ENCODE peak calls at places on chromosomes 16 and 17, in ten cellular contexts. I is pancreas, H is AG10803, W is body of pancreas, A is foreskin fibroblast, D is left ventricle myocardium inferior, E is heart right ventricle, F is colonic mucosa, G is endothelial cell of umbilical vein, Q is epithelial cell of esophagus. S is an unnamed sample.

GRCh38 chr17:68238488-68238887 is 9.4 kb upstream of the AMZ2 start:
- DNase-seq in I (no peak), H (no peak), W (no peak), A (no peak), D (no peak), E (no peak), F (no peak), G (no peak), Q (no peak), S (no peak)

GRCh38 chr16:8936421-8936820 is 27.3 kb downstream of the USP7 start:
- DNase-seq in I (peak; percentile 54), H (no peak), W (peak; percentile 62), A (peak; percentile 28), D (no peak), E (no peak), F (no peak), G (peak; percentile 29), Q (peak; percentile 87), S (peak; percentile 54)

GRCh38 chr17:55622547-55622946 is 100.1 kb downstream of the TMEM100 start:
- DNase-seq in I (no peak), H (no peak), W (no peak), A (no peak), D (no peak), E (no peak), F (no peak), G (no peak), Q (no peak), S (peak; percentile 26)

GRCh38 chr16:84559311-84559932 is 55.0 kb upstream of the MEAK7 start:
- DNase-seq in I (no peak), H (no peak), W (no peak), A (no peak), D (no peak), E (no peak), F (peak; percentile 84), G (no peak), Q (no peak), S (no peak)

GRCh38 chr16:70478912-70479341 is 24.5 kb downstream of the FCSK start:
- DNase-seq in I (no peak), H (peak; percentile 68), W (no peak), A (no peak), D (peak; percentile 36), E (no peak), F (no peak), G (peak; percentile 21), Q (peak; percentile 27), S (no peak)

GRCh38 chr17:69551212-69552010 is 136.9 kb downstream of the MAP2K6 start:
- DNase-seq in I (no peak), H (peak; percentile 24), W (no peak), A (no peak), D (no peak), E (no peak), F (no peak), G (no peak), Q (peak; percentile 81), S (peak; percentile 34)

GRCh38 chr17:50621562-50621961 is 13.1 kb upstream of the ABCC3 start:
- DNase-seq in I (no peak), H (no peak), W (no peak), A (no peak), D (no peak), E (no peak), F (no peak), G (no peak), Q (no peak), S (peak; percentile 42)

GRCh38 chr16:11198817-11199216 is 57.2 kb downstream of the SOCS1 start:
- DNase-seq in I (no peak), H (no peak), W (no peak), A (no peak), D (no peak), E (no peak), F (peak; percentile 89), G (no peak), Q (peak; percentile 75), S (no peak)

GRCh38 chr16:23434380-23434779 is 18.6 kb downstream of the COG7 start:
- DNase-seq in I (no peak), H (peak; percentile 69), W (peak; percentile 22), A (peak; percentile 40), D (no peak), E (no peak), F (peak; percentile 55), G (peak; percentile 72), Q (peak; percentile 84), S (peak; percentile 80)
- TF ChIP-seq CTCF in I (peak; percentile 79), H (peak; percentile 92), W (peak; percentile 94), A (peak; percentile 77), D (peak; percentile 90), E (peak; percentile 85), F (peak; percentile 85), G (peak; percentile 70), Q (peak; percentile 81), S (peak; percentile 88)

DNA sequence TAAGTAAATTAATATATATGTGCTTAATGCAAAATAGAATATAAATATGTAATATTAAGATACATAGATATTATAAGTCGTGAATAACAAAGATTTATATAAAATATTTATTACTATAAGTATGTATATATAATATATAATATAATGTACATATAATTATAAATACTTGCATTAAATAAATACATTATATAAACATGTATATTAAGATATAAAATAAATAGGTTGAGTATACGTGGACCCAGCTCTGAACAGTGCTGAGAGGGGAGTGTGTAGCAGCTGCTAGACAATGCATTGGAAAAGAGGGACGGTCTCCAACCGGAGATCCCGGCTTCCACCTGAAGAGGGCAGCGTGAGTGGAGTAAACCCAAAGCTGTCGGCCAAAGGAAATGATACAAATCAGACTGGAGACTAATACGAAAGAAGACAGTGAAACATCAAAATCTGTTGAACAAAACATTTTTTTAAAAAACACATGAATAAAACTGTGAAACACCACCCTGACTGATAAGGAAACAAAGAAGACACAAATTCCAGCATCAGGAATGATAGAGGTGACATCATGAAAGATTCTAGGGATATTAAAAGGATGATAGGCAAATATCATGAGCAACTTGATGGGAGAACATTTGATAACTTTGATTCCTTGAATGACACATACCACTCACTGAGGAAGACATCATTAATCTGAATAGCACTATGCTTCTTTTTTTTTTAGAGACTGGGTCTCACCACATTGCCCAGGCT is 125.4 kb upstream of the CHMP6 start:
- DNase-seq in I (peak; percentile 58), H (peak; percentile 49), W (peak; percentile 70), A (peak; percentile 34), D (peak; percentile 59), E (peak; percentile 63), F (peak; percentile 72), G (peak; percentile 84), Q (peak; percentile 69), S (peak; percentile 65)
- H3K4me3 ChIP-seq in I (no peak overlapping the region), H (no peak overlapping the region), W (no peak overlapping the region), A (no peak overlapping the region), D (no peak overlapping the region), E (no peak overlapping the region), F (no peak overlapping the region), G (no peak overlapping the region), Q (no peak overlapping the region), S (no peak overlapping the region)

GRCh38 chr17:29933379-29933778 is 3.4 kb upstream of the SSH2 start:
- DNase-seq in I (no peak), H (peak; percentile 34), W (no peak), A (peak; percentile 12), D (no peak), E (no peak), F (no peak), G (peak; percentile 24), Q (peak; percentile 44), S (peak; percentile 43)
- TF ChIP-seq CTCF in I (no peak), H (peak; percentile 53), W (no peak), A (peak; percentile 59), D (no peak), E (peak; percentile 28), F (no peak), G (no peak), Q (peak; percentile 41), S (peak; percentile 38)

GRCh38 chr16:72939247-72939646 is 108.7 kb downstream of the ZFHX3 start:
- DNase-seq in I (no peak), H (peak; percentile 76), W (no peak), A (peak; percentile 62), D (peak; percentile 41), E (no peak), F (peak; percentile 58), G (no peak), Q (peak; percentile 36), S (peak; percentile 72)
- H3K4me3 ChIP-seq in I (no peak overlapping the region), H (peak overlapping the region; percentile 47), W (no peak overlapping the region), A (peak overlapping the region; percentile 43), D (peak overlapping the region; percentile 37), E (no peak overlapping the region), F (no peak overlapping the region), G (no peak overlapping the region), Q (no peak overlapping the region), S (peak overlapping the region; percentile 4)

DNA sequence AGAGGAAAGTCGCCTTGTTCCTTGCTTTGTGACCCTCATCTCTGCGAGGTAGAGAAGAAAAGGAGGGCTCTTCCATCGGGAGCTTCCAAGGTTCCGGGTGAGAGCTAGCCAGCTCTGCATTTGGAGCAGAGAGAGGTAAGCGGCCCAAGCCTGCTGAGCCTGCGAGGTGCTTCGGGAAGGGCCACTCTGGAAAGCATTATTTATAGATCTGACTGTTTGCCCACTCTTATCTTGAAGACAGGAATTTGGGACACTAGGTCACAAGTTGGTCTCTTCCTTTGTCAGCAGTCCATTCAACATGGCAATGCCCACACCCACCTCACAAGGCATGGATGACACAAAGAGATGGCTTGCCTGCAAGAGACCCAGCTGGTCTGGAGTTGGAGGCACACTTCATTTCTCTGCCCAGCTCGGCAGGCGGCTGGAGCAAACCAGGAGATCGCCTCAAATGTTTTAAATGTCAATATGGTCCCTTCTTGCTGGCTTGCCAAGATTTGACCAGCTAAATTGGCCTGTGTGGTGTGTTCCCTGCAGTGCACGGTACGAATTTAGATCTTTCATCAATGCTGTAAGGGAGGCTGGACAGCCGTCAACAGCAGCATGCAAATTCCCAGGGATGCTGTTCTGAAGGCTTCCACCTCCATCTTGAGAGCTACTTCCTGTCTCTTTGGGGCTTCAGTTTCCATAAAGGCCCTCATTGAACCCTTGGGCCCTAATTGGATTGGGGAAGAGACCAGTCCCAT is 19.5 kb downstream of the CBX4 start:
- DNase-seq in I (no peak), H (no peak), W (no peak), A (no peak), D (no peak), E (no peak), F (no peak), G (no peak), Q (no peak), S (no peak)
- TF ChIP-seq CTCF in I (no peak), H (no peak), W (no peak), A (no peak), D (no peak), E (no peak), F (no peak), G (no peak), Q (no peak), S (no peak)

GRCh38 chr17:59642535-59642934 is 22.8 kb downstream of the CLTC start:
- DNase-seq in I (no peak), H (no peak), W (no peak), A (no peak), D (no peak), E (no peak), F (no peak), G (no peak), Q (no peak), S (no peak)
- H3K4me3 ChIP-seq in I (no peak overlapping the region), H (no peak overlapping the region), W (no peak overlapping the region), A (no peak overlapping the region), D (no peak overlapping the region), E (no peak overlapping the region), F (no peak overlapping the region), G (no peak overlapping the region), Q (no peak overlapping the region), S (no peak overlapping the region)

DNA sequence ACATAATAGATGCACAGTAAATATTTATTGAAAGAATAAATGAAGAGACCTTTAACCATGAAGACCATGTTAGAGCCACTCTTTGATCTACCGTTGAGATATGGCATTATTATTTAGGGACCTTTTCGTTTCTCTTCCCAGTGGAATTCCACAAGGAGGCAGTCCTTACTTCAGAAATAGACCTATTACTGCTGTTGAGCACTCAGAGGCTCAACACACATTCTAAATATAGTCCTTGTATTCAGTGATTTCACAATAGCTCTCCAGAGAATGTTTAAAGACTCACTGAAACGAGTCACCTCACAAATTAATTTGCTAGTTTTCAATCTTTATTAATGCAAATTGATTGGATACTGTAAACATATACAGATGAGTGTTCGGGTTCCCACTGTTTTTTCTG is 603.8 kb downstream of the CDH8 start:
- DNase-seq in I (no peak), H (peak; percentile 2), W (no peak), A (no peak), D (no peak), E (no peak), F (no peak), G (no peak), Q (peak; percentile 4), S (no peak)
- TF ChIP-seq CTCF in I (no peak), H (no peak), W (no peak), A (no peak), D (peak; percentile 22), E (no peak), F (no peak), G (no peak), Q (no peak), S (no peak)

S was measured in fibroblast of mammary gland.